ENCODE peak calls at places on chromosomes 2 and 18, in eight cellular contexts. V is cardiac muscle cell, I is fibroblast of lung, O is OCI-LY7, J is hepatocyte, T is sigmoid colon, D is gastrocnemius medialis, P is neural progenitor cell. S is an unnamed sample. For H3K9me3 and H3K4me1, the result is how much of the 10 kb centered on the place peaks cover.

GRCh38 chr2:133434962-133435668 is 133.1 kb downstream of the NCKAP5 start:
- DNase-seq in V (peak), I (no peak), O (no peak), J (peak), T (no peak), D (peak), P (no peak), S (peak)

GRCh38 chr2:232562515-232563151 is 12.1 kb downstream of the EIF4E2 start:
- DNase-seq in V (no peak), I (no peak), O (no peak), J (no peak), T (no peak), D (no peak), P (no peak), S (no peak)

GRCh38 chr18:49018961-49019445 is 68.2 kb upstream of the SMAD7 start:
- DNase-seq in V (no peak), I (no peak), O (no peak), J (no peak), T (peak), D (no peak), P (no peak), S (no peak)

GRCh38 chr2:134207589-134208209 is 46.2 kb upstream of the MGAT5 start:
- DNase-seq in V (peak), I (peak), O (peak), J (peak), T (no peak), D (no peak), P (peak), S (peak)

GRCh38 chr18:78564030-78564429 is 415.6 kb upstream of the SALL3 start:
- DNase-seq in V (no peak), I (no peak), O (no peak), J (no peak), T (no peak), D (no peak), P (no peak), S (no peak)

GRCh38 chr2:162607915-162608314 is 230.7 kb downstream of the KCNH7 start:
- DNase-seq in V (no peak), I (no peak), O (no peak), J (peak), T (no peak), D (no peak), P (no peak), S (no peak)

GRCh38 chr2:8566788-8567468 is 114.9 kb upstream of the ID2 start:
- DNase-seq in V (no peak), I (no peak), O (no peak), J (no peak), T (peak), D (no peak), P (no peak), S (no peak)

GRCh38 chr18:43932140-43932539 is 654.9 kb upstream of the SYT4 start:
- DNase-seq in V (no peak), I (peak), O (no peak), J (peak), T (no peak), D (no peak), P (no peak), S (peak)

GRCh38 chr2:197306691-197307030 is 3.9 kb downstream of the ANKRD44 start:
- DNase-seq in V (no peak), I (no peak), O (peak), J (no peak), T (peak), D (peak), P (no peak), S (no peak)

GRCh38 chr18:21359746-21360145 is 117.7 kb downstream of the GREB1L start:
- DNase-seq in V (no peak), I (no peak), O (no peak), J (no peak), T (no peak), D (no peak), P (no peak), S (peak)

GRCh38 chr2:118481336-118481735 is 366.1 kb downstream of the EN1 start:
- DNase-seq in V (no peak), I (no peak), O (no peak), J (no peak), T (no peak), D (no peak), P (no peak), S (no peak)

GRCh38 chr2:27198627-27199026 is 13.2 kb upstream of the ATRAID start:
- DNase-seq in V (no peak), I (no peak), O (no peak), J (no peak), T (no peak), D (no peak), P (no peak), S (no peak)

GRCh38 chr2:222651721-222652420 is 4.0 kb downstream of the FARSB start:
- DNase-seq in V (no peak), I (no peak), O (no peak), J (no peak), T (no peak), D (no peak), P (no peak), S (peak)

GRCh38 chr2:234433201-234433600 is 63.7 kb downstream of the ARL4C start:
- DNase-seq in V (no peak), I (no peak), O (no peak), J (no peak), T (no peak), D (no peak), P (no peak), S (no peak)

GRCh38 chr18:25253136-25253535 is 98.8 kb downstream of the ZNF521 start:
- DNase-seq in V (no peak), I (no peak), O (no peak), J (no peak), T (no peak), D (no peak), P (no peak), S (no peak)

GRCh38 chr2:169871994-169872393 is 44.7 kb downstream of the UBR3 start:
- DNase-seq in V (no peak), I (no peak), O (no peak), J (no peak), T (no peak), D (no peak), P (no peak), S (no peak)

GRCh38 chr18:48943736-48944527 is 6.8 kb downstream of the SMAD7 start:
- DNase-seq in V (no peak), I (no peak), O (no peak), J (no peak), T (no peak), D (no peak), P (no peak), S (no peak)

GRCh38 chr2:85169581-85169980 is 36.4 kb downstream of the TCF7L1 start:
- DNase-seq in V (no peak), I (no peak), O (no peak), J (no peak), T (no peak), D (no peak), P (no peak), S (no peak)

GRCh38 chr18:37253424-37254255 is 312.0 kb downstream of the CELF4 start:
- DNase-seq in V (peak), I (no peak), O (no peak), J (peak), T (no peak), D (no peak), P (peak), S (peak)

GRCh38 chr2:25966531-25967265 is 15.6 kb downstream of the KIF3C start:
- DNase-seq in V (no peak), I (no peak), O (no peak), J (no peak), T (no peak), D (no peak), P (no peak), S (no peak)

GRCh38 chr2:152557273-152557879 is 159.9 kb downstream of the PRPF40A start:
- DNase-seq in V (no peak), I (no peak), O (no peak), J (no peak), T (no peak), D (no peak), P (no peak), S (no peak)

GRCh38 chr2:112642961-112643360 is 2.8 kb upstream of the SLC20A1 start:
- DNase-seq in V (no peak), I (no peak), O (no peak), J (no peak), T (no peak), D (no peak), P (no peak), S (no peak)

GRCh38 chr2:222424281-222424728 is at the start of gene SGPP2:
- DNase-seq in V (no peak), I (no peak), O (no peak), J (peak), T (no peak), D (no peak), P (peak), S (no peak)

GRCh38 chr2:237687666-237688065 is 60.3 kb downstream of the LRRFIP1 start:
- DNase-seq in V (peak), I (peak), O (no peak), J (peak), T (peak), D (peak), P (no peak), S (peak)

GRCh38 chr2:156006721-156007618 is 325.6 kb downstream of the NR4A2 start:
- DNase-seq in V (no peak), I (no peak), O (no peak), J (no peak), T (peak), D (no peak), P (no peak), S (no peak)

GRCh38 chr2:162261032-162261945 is 18.0 kb upstream of the FAP start:
- DNase-seq in V (peak), I (peak), O (no peak), J (no peak), T (peak), D (peak), P (no peak), S (peak)

GRCh38 chr2:68537872-68538271 is 70.5 kb downstream of the APLF start:
- DNase-seq in V (no peak), I (no peak), O (no peak), J (no peak), T (no peak), D (no peak), P (no peak), S (peak)

GRCh38 chr2:82089518-82089917 is 1785.0 kb upstream of the LRRTM1 start:
- DNase-seq in V (no peak), I (no peak), O (no peak), J (no peak), T (no peak), D (no peak), P (no peak), S (no peak)
- H3K9me3 ChIP-seq in V (under half), I (under half), O (under half), J (under half), T (under half), D (under half), P (under half), S (under half)

GRCh38 chr2:96878796-96879544 is 9.1 kb upstream of the SEMA4C start:
- DNase-seq in V (no peak), I (no peak), O (no peak), J (no peak), T (no peak), D (no peak), P (no peak), S (no peak)

GRCh38 chr2:96879545-96880040 is 9.7 kb upstream of the SEMA4C start:
- DNase-seq in V (no peak), I (no peak), O (no peak), J (no peak), T (no peak), D (no peak), P (no peak), S (no peak)

GRCh38 chr2:96876811-96877437 is 7.0 kb upstream of the SEMA4C start:
- DNase-seq in V (no peak), I (no peak), O (no peak), J (no peak), T (no peak), D (no peak), P (no peak), S (no peak)

GRCh38 chr2:96877513-96878159 is 7.8 kb upstream of the SEMA4C start:
- DNase-seq in V (no peak), I (no peak), O (no peak), J (no peak), T (no peak), D (no peak), P (no peak), S (no peak)

DNA sequence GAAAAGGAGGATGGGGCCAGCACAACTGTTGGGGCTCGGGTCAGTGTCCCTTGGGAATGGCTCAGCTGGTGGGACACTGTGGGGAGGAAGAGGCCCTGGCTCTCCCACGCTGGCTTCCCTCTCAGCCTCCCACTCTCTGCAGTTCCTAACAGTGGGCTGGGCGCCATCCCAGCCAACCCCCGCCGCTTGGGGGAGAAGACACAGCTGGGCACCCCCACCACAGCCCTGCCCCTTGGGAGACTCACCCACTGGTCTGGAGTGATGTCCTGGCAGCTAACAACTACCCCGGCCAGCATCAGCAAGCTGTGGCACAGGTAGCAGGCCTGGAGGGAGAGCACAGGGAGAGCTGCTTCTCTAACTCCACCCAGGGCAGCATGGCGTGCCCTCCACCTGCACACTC is 8.3 kb upstream of the SEMA4C start:
- DNase-seq in V (no peak), I (no peak), O (no peak), J (no peak), T (no peak), D (no peak), P (no peak), S (no peak)
- H3K4me1 ChIP-seq in V (under half), I (under half), O (under half), J (under half), T (under half), D (under half), P (half or more), S (under half)

GRCh38 chr2:6103372-6103771 is 411.2 kb downstream of the SOX11 start:
- DNase-seq in V (no peak), I (no peak), O (no peak), J (no peak), T (no peak), D (no peak), P (no peak), S (no peak)
- H3K9me3 ChIP-seq in V (under half), I (under half), O (under half), J (under half), T (under half), D (under half), P (under half), S (under half)

GRCh38 chr2:81545626-81546025 is 1241.1 kb upstream of the LRRTM1 start:
- DNase-seq in V (no peak), I (no peak), O (no peak), J (no peak), T (no peak), D (no peak), P (no peak), S (no peak)
- H3K4me1 ChIP-seq in V (under half), I (under half), O (under half), J (under half), T (under half), D (under half), P (under half), S (under half)

DNA sequence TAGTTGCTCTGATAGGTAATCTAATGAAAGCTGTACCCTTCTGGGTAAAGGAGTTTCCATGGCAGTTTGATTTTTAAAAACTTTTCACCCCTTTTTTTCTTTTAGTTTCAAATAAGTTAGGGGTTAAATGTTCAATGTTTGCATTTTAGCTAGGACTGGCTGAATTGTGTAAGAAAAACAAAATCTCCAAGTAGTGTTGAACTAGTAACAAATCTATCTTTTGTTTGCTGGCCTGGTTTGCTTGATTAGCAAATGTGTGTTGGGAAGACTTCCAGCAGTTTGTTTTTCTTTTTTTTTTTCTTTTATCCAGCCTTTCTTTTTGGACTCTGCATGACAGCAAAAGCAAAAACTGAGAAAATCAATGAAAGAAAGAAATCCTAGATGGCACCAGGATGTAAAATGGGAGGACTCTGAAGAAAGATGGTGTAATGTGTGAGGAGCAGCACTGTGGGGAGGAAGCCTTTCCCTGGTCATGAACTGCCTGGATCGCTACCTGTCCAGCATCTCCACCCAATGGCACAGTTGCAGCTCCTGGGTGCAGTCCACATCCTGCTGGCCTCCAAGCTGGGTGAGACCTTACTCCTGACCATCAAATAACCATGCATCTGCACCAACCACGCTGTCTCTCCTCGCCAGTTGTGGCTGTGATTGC is 71.3 kb upstream of the ZNF236 start:
- DNase-seq in V (no peak), I (no peak), O (no peak), J (no peak), T (no peak), D (no peak), P (no peak), S (no peak)
- H3K9me3 ChIP-seq in V (under half), I (under half), O (under half), J (under half), T (under half), D (under half), P (under half), S (under half)

DNA sequence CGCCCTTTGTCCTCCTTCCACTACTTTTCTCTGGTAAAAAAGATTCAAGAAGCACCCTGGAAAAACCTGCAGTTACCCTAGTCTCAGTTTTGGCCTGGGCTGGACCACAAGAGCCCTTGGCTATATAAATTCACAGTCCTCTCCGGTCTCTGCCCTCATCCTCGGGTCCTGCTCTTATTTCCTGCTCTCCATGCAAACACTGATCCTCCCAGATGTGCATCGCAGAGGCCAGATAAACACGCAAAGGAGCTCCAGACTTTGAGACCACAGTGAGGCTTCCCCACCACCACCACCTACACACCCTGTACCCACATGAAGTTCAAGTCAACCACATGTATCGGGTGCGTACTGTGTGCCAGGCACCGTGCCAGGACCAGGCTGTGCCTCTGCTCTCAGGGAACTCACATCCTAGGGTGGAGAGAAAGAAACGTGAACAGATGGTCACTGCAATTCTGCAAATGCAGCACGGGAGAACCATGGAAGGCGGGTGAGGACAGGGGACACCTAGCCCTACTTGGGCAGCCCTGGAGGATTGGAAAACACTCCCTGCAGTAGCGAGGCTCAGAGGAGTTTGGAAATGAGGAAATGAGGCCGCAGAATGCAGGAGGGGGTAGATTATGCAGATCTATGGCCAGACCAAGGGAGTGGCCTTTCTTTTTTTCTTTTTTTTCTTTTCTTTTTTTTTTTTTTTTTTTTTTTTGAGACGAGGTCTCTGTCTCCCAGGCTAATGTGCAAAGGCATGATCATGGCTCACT is 7.5 kb downstream of the CTDSP1 start:
- DNase-seq in V (peak), I (peak), O (no peak), J (peak), T (peak), D (peak), P (peak), S (peak)
- H3K4me1 ChIP-seq in V (under half), I (under half), O (under half), J (under half), T (under half), D (under half), P (under half), S (under half)

S was measured in adipocyte.